ENCODE peak calls at places on chromosomes 5 and 9, in six cellular contexts. J is CD4-positive, alpha-beta memory T cell; D is AG04450; V is transverse colon; G is lower lobe of right lung; S is CD4-positive, CD25-positive, alpha-beta regulatory T cell. B is an unnamed sample.

GRCh38 chr5:1660511-1660910 is 136.8 kb upstream of the LPCAT1 start:
- DNase-seq in G (no peak), J (no peak), V (no peak), S (no peak), D (no peak), B (no peak)

GRCh38 chr5:50593681-50594080 is 72.8 kb upstream of the PARP8 start:
- DNase-seq in V (no peak), D (no peak), J (peak), G (no peak), S (no peak), B (no peak)

GRCh38 chr9:72203205-72203803 is 54.1 kb downstream of the GDA start:
- DNase-seq in J (no peak), V (peak), G (no peak), S (no peak), D (no peak), B (peak)

GRCh38 chr9:131334568-131335105 is 45.1 kb downstream of the PLPP7 start:
- DNase-seq in V (no peak), J (no peak), S (no peak), D (peak), G (peak), B (peak)

GRCh38 chr9:23587433-23587832 is 238.6 kb downstream of the ELAVL2 start:
- DNase-seq in D (no peak), G (peak), V (no peak), S (no peak), J (no peak), B (no peak)

GRCh38 chr5:137666901-137667300 is 69.0 kb downstream of the KLHL3 start:
- DNase-seq in D (no peak), G (no peak), S (no peak), J (no peak), V (no peak), B (no peak)

GRCh38 chr5:31993182-31993961 is 180.7 kb downstream of the GOLPH3 start:
- DNase-seq in J (no peak), V (no peak), G (no peak), S (no peak), D (no peak), B (peak)

GRCh38 chr5:38162625-38163024 is 95.7 kb upstream of the EGFLAM start:
- DNase-seq in V (no peak), D (no peak), J (no peak), G (no peak), S (no peak), B (peak)

GRCh38 chr5:103466494-103466893 is 96.1 kb downstream of the NUDT12 start:
- DNase-seq in D (no peak), G (no peak), S (no peak), V (no peak), J (no peak), B (peak)

GRCh38 chr5:163893301-163893700 is 387.9 kb downstream of the MAT2B start:
- DNase-seq in J (no peak), S (no peak), V (no peak), D (no peak), G (no peak), B (peak)

GRCh38 chr5:141878186-141878770 is at the start of gene PCDH1:
- DNase-seq in G (no peak), S (no peak), V (peak), D (no peak), J (peak), B (peak)

GRCh38 chr5:33612386-33612785 is 171.6 kb downstream of the TARS1 start:
- DNase-seq in D (peak), S (no peak), J (no peak), G (no peak), V (no peak), B (peak)

GRCh38 chr5:9156282-9156681 is 389.6 kb downstream of the SEMA5A start:
- DNase-seq in S (no peak), J (no peak), D (peak), G (no peak), V (no peak), B (peak)

GRCh38 chr5:168467755-168468280 is 18.5 kb upstream of the RARS1 start:
- DNase-seq in D (no peak), G (no peak), J (no peak), S (no peak), V (no peak), B (no peak)

GRCh38 chr5:67306997-67307580 is 110.5 kb upstream of the CD180 start:
- DNase-seq in S (no peak), G (no peak), V (no peak), D (no peak), J (no peak), B (peak)

GRCh38 chr9:33795281-33795680 is at the start of gene PRSS3:
- DNase-seq in V (no peak), D (no peak), J (no peak), G (no peak), S (no peak), B (no peak)

GRCh38 chr5:97266576-97266975 is 83.5 kb upstream of the RIOK2 start:
- DNase-seq in D (no peak), J (no peak), V (no peak), G (no peak), S (no peak), B (peak)

GRCh38 chr9:134338394-134339182 is 12.3 kb downstream of the RXRA start:
- DNase-seq in S (no peak), V (no peak), D (no peak), J (no peak), G (no peak), B (no peak)

GRCh38 chr9:91496351-91496750 is 72.7 kb upstream of the NFIL3 start:
- DNase-seq in J (no peak), D (no peak), G (no peak), S (no peak), V (no peak), B (no peak)

GRCh38 chr9:19127881-19128719 is 808 bp upstream of the PLIN2 start:
- DNase-seq in S (peak), J (peak), G (peak), V (peak), D (no peak), B (peak)

GRCh38 chr5:81912933-81913332 is 58.9 kb upstream of the ATG10 start:
- DNase-seq in G (no peak), J (no peak), D (no peak), V (no peak), S (no peak), B (no peak)

GRCh38 chr5:147688965-147689364 is 93.6 kb downstream of the JAKMIP2 start:
- DNase-seq in S (no peak), G (no peak), V (peak), J (no peak), D (no peak), B (peak)

GRCh38 chr9:25861416-25861815 is 183.2 kb upstream of the TUSC1 start:
- DNase-seq in J (no peak), G (no peak), V (no peak), S (no peak), D (no peak), B (no peak)

GRCh38 chr9:87950765-87951488 is 23.4 kb downstream of the CDK20 start:
- DNase-seq in D (no peak), J (peak), S (no peak), G (no peak), V (no peak), B (peak)

GRCh38 chr5:167900521-167900920 is 390.9 kb upstream of the WWC1 start:
- DNase-seq in J (no peak), D (no peak), S (no peak), G (no peak), V (no peak), B (no peak)

GRCh38 chr9:33765411-33765810 is 29.9 kb upstream of the PRSS3 start:
- DNase-seq in D (no peak), V (no peak), J (no peak), S (no peak), G (no peak), B (peak)

GRCh38 chr9:119811030-119811429 is 441.8 kb upstream of the BRINP1 start:
- DNase-seq in D (no peak), G (no peak), J (no peak), V (no peak), S (no peak), B (peak)

GRCh38 chr9:136264046-136264802 is 18.6 kb upstream of the QSOX2 start:
- DNase-seq in D (no peak), V (no peak), G (no peak), J (no peak), S (no peak), B (no peak)

GRCh38 chr9:136267261-136268111 is 21.9 kb upstream of the QSOX2 start:
- DNase-seq in G (peak), V (peak), D (peak), J (peak), S (peak), B (peak)

GRCh38 chr9:136265561-136266355 is 20.1 kb upstream of the QSOX2 start:
- DNase-seq in S (no peak), J (no peak), G (no peak), V (no peak), D (no peak), B (no peak)

GRCh38 chr9:136262671-136263178 is 17.1 kb upstream of the QSOX2 start:
- DNase-seq in D (no peak), J (no peak), G (no peak), S (no peak), V (no peak), B (no peak)

GRCh38 chr9:136264803-136265405 is 19.3 kb upstream of the QSOX2 start:
- DNase-seq in J (no peak), S (no peak), G (no peak), V (no peak), D (no peak), B (no peak)
- H3K4me3 ChIP-seq in J (no peak), S (no peak), G (no peak), V (no peak), D (no peak), B (no peak)

DNA sequence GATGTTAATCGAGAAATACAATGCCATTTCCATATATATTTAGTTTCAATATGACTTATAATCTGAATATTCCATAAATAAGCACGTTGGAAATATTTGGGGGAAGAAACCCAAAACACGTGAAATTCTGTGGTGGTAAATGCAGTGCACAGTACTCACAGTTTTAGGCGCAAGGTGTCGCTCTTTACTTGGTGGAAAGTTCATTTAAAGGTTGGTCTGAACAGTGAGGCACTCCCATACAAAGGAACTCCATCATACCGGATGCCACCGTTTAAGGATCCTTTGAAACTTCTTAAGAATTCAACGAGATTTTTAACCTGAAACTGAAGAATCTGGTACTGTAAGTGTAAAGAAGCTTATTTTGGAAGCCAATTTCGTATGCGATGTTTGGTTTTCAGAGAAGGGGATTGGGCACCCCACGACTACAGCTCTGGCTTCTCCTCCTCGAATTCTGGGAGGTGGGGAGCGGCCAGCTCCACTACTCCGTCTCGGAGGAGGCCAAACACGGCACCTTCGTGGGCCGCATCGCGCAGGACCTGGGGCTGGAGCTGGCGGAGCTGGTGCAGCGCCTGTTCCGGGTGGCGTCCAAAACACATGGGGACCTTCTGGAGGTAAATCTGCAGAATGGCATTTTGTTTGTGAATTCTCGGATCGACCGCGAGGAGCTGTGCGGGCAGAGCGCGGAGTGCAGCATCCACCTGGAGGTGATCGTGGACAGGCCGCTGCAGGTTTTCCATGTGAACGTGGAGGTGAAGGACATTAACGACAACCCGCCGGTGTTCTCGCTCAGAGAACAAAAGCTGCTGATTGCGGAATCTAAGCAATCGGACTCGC is at the start of gene PCDHA11:
- DNase-seq in J (no peak), S (no peak), V (no peak), D (no peak), G (no peak), B (no peak)
- H3K4me3 ChIP-seq in J (no peak), S (no peak), V (no peak), D (no peak), G (peak), B (no peak)

DNA sequence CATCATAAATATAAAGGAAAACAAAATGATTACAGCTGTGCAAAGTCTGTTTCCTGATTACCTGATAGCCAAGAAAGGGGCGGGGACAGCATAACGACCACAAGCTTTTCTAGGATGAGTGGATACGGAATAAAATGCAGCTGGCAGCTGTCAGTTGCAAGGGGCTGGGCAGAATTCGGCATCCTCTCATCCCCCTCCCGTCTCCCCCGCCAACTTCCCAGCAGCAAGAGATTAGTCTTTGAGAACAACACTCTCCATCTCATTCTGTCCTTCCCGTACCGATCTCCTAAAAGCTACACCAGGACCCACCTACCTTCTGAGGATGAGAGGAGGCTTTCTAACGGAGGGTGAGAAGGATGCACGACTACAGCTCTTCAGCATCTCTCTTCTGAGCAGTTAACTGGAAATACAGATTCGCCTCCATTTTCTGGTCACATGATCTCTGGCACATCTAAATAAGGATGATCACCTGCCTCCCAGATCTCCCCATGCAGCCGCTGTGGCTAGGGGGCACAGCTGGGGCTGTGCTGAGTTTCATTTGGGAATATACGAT is 72.4 kb upstream of the PCA3 start:
- DNase-seq in D (no peak), J (no peak), V (peak), S (no peak), G (no peak), B (peak)
- H3K4me3 ChIP-seq in D (peak), J (no peak), V (no peak), S (peak), G (peak), B (peak)

GRCh38 chr5:88880196-88880595 is 2.8 kb downstream of the MEF2C start:
- DNase-seq in V (no peak), S (no peak), G (no peak), D (no peak), J (no peak), B (no peak)

GRCh38 chr5:88877826-88878225 is 5.2 kb downstream of the MEF2C start:
- DNase-seq in V (no peak), G (no peak), D (no peak), J (no peak), S (no peak), B (peak)

GRCh38 chr5:88881566-88881965 is 1.4 kb downstream of the MEF2C start:
- DNase-seq in V (no peak), J (no peak), S (no peak), G (no peak), D (no peak), B (peak)

GRCh38 chr5:88878976-88879375 is 4.0 kb downstream of the MEF2C start:
- DNase-seq in S (no peak), G (no peak), V (no peak), J (no peak), D (no peak), B (peak)

GRCh38 chr5:88879724-88880123 is 3.3 kb downstream of the MEF2C start:
- DNase-seq in G (no peak), V (no peak), D (no peak), J (no peak), S (no peak), B (no peak)
- H3K4me3 ChIP-seq in G (peak), V (no peak), D (no peak), J (no peak), S (no peak), B (no peak)

GRCh38 chr9:109167716-109168115 is 667 bp upstream of the FRRS1L start:
- DNase-seq in G (no peak), S (no peak), V (no peak), D (no peak), J (no peak), B (no peak)

GRCh38 chr9:109164040-109164439 is 3.0 kb downstream of the FRRS1L start:
- DNase-seq in S (no peak), G (no peak), V (no peak), D (no peak), J (no peak), B (no peak)

GRCh38 chr9:109168170-109168569 is 1.1 kb upstream of the FRRS1L start:
- DNase-seq in G (no peak), S (no peak), V (no peak), D (no peak), J (no peak), B (no peak)

GRCh38 chr9:109166771-109167601 is at the start of gene FRRS1L:
- DNase-seq in G (no peak), V (no peak), J (no peak), S (no peak), D (no peak), B (no peak)

DNA sequence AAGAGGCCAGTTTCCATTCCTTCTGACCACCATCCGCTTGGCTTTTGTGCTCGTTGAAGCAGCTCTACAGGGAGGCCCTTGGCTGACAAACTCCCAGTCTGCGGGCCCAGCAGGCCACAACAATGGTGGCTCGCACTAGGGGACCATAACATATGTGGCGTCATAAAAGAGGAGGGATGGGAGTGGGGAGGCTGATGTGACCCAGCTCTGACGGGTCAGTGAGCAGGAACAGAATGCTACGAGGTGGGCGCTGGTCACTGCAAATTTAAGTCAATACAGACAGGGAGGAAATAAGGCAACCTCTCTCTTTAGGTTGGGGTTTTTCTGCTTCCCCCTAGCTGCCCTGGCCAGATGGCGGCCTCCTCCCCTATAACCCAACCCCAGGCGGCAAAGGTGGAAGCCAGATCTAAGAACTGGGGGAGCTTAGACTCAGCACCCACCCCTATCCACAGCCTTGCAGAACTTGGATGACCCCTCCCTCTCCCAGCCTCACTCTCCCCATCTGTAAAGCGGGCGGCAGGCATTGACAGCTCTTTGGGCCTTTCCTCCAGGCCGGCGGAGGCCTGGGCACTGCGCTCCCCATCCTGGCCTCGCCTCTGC is 778 bp downstream of the FRRS1L start:
- DNase-seq in S (no peak), G (no peak), J (no peak), V (no peak), D (no peak), B (no peak)
- H3K4me3 ChIP-seq in S (no peak), G (no peak), J (no peak), V (no peak), D (no peak), B (no peak)

GRCh38 chr5:122774861-122775712 is at the start of gene SNX2:
- DNase-seq in J (peak), V (peak), S (peak), G (peak), D (peak), B (peak)

GRCh38 chr5:122774519-122774860 is 390 bp upstream of the SNX2 start:
- DNase-seq in V (no peak), D (no peak), G (no peak), S (no peak), J (no peak), B (no peak)

GRCh38 chr5:122770479-122770878 is 4.4 kb upstream of the SNX2 start:
- DNase-seq in D (no peak), J (no peak), S (no peak), G (no peak), V (no peak), B (peak)

GRCh38 chr5:122773615-122774014 is 1.3 kb upstream of the SNX2 start:
- DNase-seq in G (no peak), J (no peak), V (no peak), D (no peak), S (no peak), B (peak)

DNA sequence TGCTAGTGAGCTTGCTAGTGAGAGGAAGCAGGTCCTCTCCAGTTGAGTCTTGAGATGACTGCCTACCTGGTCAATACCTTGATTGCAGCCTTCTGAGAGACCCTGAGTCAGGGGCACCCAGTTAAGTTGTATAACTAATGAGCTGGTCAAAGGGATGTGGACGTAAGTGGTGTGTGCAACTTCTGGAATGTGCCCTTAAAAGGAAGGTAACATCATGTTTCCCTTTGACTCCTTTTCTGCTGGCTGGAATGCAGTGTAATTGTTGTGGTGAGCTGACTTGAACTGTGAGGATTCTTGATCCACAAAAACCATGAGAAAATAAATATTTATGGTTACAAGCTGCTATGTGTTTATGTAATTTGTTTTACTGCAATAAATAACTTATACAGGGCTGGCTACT is 2.4 kb upstream of the SNX2 start:
- DNase-seq in D (peak), G (no peak), J (no peak), V (no peak), S (no peak), B (peak)
- H3K4me3 ChIP-seq in D (no peak), G (no peak), J (no peak), V (no peak), S (no peak), B (no peak)

DNA sequence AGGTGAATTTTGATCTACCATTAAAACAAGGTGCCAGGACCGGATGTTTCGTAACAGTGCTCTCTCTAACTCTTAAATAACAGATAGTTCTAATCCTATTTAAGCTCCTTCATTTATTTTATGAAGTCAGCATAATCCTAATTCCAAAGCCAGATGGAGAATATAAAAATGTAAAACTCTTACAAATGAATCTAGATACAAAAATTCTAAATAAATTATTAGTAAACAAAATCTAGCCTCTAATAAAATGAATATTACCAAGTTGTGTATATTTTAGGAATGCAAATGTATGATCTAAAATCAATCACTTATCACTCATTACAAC is 32.4 kb upstream of the IL33 start:
- DNase-seq in G (no peak), V (no peak), J (no peak), D (no peak), S (no peak), B (no peak)
- H3K4me3 ChIP-seq in G (no peak), V (no peak), J (no peak), D (no peak), S (no peak), B (no peak)

GRCh38 chr9:92965759-92966517 is 18.6 kb downstream of the FGD3 start:
- DNase-seq in V (no peak), G (no peak), S (no peak), D (no peak), J (no peak), B (no peak)
- H3K4me3 ChIP-seq in V (no peak), G (peak), S (peak), D (no peak), J (peak), B (no peak)

B was measured in choroid plexus epithelial cell.